ENCODE peak calls at places on chromosomes 5 and 9, in nine cellular contexts. Q is stimulated activated CD8-positive, alpha-beta memory T cell treated with anti-CD3 and anti-CD28 coated beads, Interleukin-4, amount 100 ng/mL, for 4 hours; K is MCF 10A; E is HFFc6; S is GM04504; A is stimulated activated CD4-positive, alpha-beta T cell treated with anti-CD3 and anti-CD28 coated beads, Interleukin-2, amount 100 ng/mL, for 48 hours; U is endothelial cell of umbilical vein; M is IMR-90; J is NCI-H1417. G is an unnamed sample.

GRCh38 chr9:91255327-91255726 is 106.4 kb downstream of the AUH start:
- DNase-seq in E (peak), A (no peak), Q (no peak), S (peak), M (peak), U (no peak), J (no peak), K (no peak), G (no peak)

GRCh38 chr9:13014484-13014883 is 239.7 kb downstream of the LURAP1L start:
- DNase-seq in E (no peak), K (no peak), J (no peak), S (no peak), Q (no peak), A (no peak), M (no peak), U (peak), G (no peak)

GRCh38 chr9:120890415-120891254 is 13.6 kb upstream of the PHF19 start:
- DNase-seq in J (no peak), S (no peak), M (no peak), U (no peak), A (no peak), E (no peak), Q (no peak), K (no peak), G (no peak)

GRCh38 chr5:32506251-32506661 is 61.7 kb upstream of the ZFR start:
- DNase-seq in A (no peak), S (no peak), M (peak), U (peak), J (peak), K (no peak), E (no peak), Q (no peak), G (no peak)

GRCh38 chr9:84101892-84102632 is 121.5 kb downstream of the RMI1 start:
- DNase-seq in U (no peak), E (no peak), K (no peak), S (no peak), A (no peak), Q (no peak), M (no peak), J (no peak), G (no peak)

GRCh38 chr5:39898731-39899130 is 474.0 kb upstream of the DAB2 start:
- DNase-seq in M (no peak), U (no peak), Q (no peak), S (no peak), J (no peak), A (no peak), E (no peak), K (no peak), G (no peak)

GRCh38 chr9:4490705-4491620 is 695 bp downstream of the SLC1A1 start:
- DNase-seq in K (no peak), Q (no peak), S (no peak), A (no peak), E (no peak), M (no peak), J (no peak), U (peak), G (no peak)

GRCh38 chr9:77384406-77384805 is 207.1 kb downstream of the VPS13A start:
- DNase-seq in U (peak), M (peak), J (no peak), Q (no peak), K (peak), A (no peak), S (no peak), E (peak), G (no peak)

GRCh38 chr5:125835293-125836172 is 587.7 kb upstream of the GRAMD2B start:
- DNase-seq in A (no peak), J (no peak), K (peak), M (peak), S (no peak), Q (no peak), E (no peak), U (peak), G (no peak)

GRCh38 chr9:114633452-114634089 is 22.5 kb downstream of the TMEM268 start:
- DNase-seq in U (no peak), K (no peak), S (no peak), Q (no peak), M (no peak), E (no peak), A (no peak), J (no peak), G (no peak)

GRCh38 chr5:139839416-139839815 is 43.8 kb downstream of the PSD2 start:
- DNase-seq in U (no peak), K (no peak), A (no peak), J (no peak), Q (no peak), S (no peak), M (no peak), E (no peak), G (no peak)